ENCODE peak calls at places on chromosomes 4 and X, in five cellular contexts. K is MG63, I is aorta, R is trophoblast cell, J is SJCRH30. H is an unnamed sample.

GRCh38 chr4:48329193-48329592 is 12.1 kb upstream of the SLAIN2 start:
- DNase-seq in J (no peak), K (no peak), R (no peak), I (no peak), H (no peak)

GRCh38 chr4:158722291-158722916 is 792 bp downstream of the PPID start:
- DNase-seq in K (peak; percentile 67), R (no peak), J (peak; percentile 1), I (no peak), H (no peak)

GRCh38 chrX:135520022-135520552 is 373 bp upstream of the INTS6L start:
- DNase-seq in J (no peak), I (no peak), R (no peak), K (no peak), H (no peak)

GRCh38 chr4:68498413-68499007 is 51.2 kb downstream of the TMPRSS11E start:
- DNase-seq in K (peak; percentile 15), I (no peak), J (peak; percentile 44), R (peak; percentile 46), H (peak; percentile 9)

GRCh38 chr4:114791976-114792375 is 193.4 kb downstream of the UGT8 start:
- DNase-seq in J (no peak), I (no peak), K (no peak), R (no peak), H (no peak)

GRCh38 chr4:157004279-157005161 is 32.9 kb upstream of the PDGFC start:
- DNase-seq in R (no peak), J (no peak), K (no peak), I (no peak), H (no peak)

GRCh38 chr4:57501715-57502114 is 391.5 kb upstream of the IGFBP7 start:
- DNase-seq in I (no peak), K (peak; percentile 35), R (peak; percentile 83), J (no peak), H (no peak)

GRCh38 chr4:37890501-37891220 is at the start of gene TBC1D1:
- DNase-seq in J (peak; percentile 52), I (peak; percentile 91), R (peak; percentile 3), K (peak; percentile 7), H (no peak)

GRCh38 chrX:9379697-9380551 is 84.9 kb upstream of the TBL1X start:
- DNase-seq in J (no peak), I (no peak), K (peak; percentile 44), R (no peak), H (no peak)

GRCh38 chr4:19486400-19486799 is 765.3 kb upstream of the SLIT2 start:
- DNase-seq in K (no peak), J (no peak), I (no peak), R (no peak), H (no peak)

GRCh38 chr4:39169426-39169825 is 12.9 kb upstream of the WDR19 start:
- DNase-seq in J (peak; percentile 66), R (no peak), I (no peak), K (no peak), H (no peak)

GRCh38 chrX:12563121-12563520 is 228.1 kb upstream of the PRPS2 start:
- DNase-seq in J (no peak), K (no peak), R (no peak), I (no peak), H (no peak)

GRCh38 chrX:31227250-31227649 is 155.4 kb upstream of the FTHL17 start:
- DNase-seq in I (no peak), J (no peak), R (peak; percentile 42), K (peak; percentile 68), H (peak; percentile 34)

GRCh38 chrX:17397074-17397473 is 22.1 kb downstream of the NHS start:
- DNase-seq in K (no peak), I (no peak), J (no peak), R (no peak), H (no peak)

GRCh38 chrX:276588-277171 is 4.5 kb upstream of the PLCXD1 start:
- DNase-seq in I (peak; percentile 83), J (no peak), K (peak; percentile 8), R (peak; percentile 87), H (no peak)

GRCh38 chrX:102715967-102716366 is 3.7 kb downstream of the GPRASP2 start:
- DNase-seq in I (no peak), R (no peak), J (no peak), K (no peak), H (no peak)

GRCh38 chr4:55028196-55028595 is 97.2 kb downstream of the KDR start:
- DNase-seq in R (no peak), I (no peak), J (no peak), K (no peak), H (no peak)

GRCh38 chr4:55029321-55029720 is 96.1 kb downstream of the KDR start:
- DNase-seq in I (no peak), R (no peak), J (no peak), K (no peak), H (no peak)

GRCh38 chr4:55031158-55031557 is 94.2 kb downstream of the KDR start:
- DNase-seq in J (peak; percentile 28), K (no peak), R (no peak), I (no peak), H (no peak)

GRCh38 chr4:55030606-55031005 is 94.8 kb downstream of the KDR start:
- DNase-seq in I (no peak), K (no peak), J (peak; percentile 22), R (no peak), H (no peak)

DNA sequence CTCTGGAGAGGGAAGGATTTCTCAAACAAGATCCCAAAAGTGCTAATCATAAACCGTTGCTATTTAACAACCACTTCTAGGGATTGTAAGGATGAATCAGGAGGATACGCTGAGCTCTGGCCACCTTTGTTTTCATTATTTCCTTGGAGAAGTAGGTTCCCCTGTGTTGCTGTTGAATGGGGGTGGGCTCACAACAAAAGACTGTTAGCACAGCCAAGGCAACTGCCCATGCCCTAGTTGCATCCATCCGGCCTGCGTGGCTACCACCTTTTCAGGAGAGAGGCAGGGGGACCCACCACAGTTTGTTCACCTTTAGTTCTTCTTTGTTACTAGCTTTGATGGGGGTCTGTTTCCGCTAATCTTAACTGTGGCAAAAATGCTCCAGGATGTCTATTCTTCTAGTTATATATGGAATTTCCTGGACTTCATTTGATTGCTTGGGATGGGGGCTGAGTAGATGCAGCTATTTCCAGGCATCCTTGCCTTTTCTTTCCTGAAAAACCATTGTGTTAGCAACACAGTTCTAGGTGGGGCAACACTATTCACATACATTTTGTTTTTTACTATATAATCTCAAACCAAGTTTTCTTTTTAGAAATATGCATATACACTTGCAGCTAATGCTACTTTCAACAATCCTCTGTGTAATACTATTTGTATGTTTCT is 95.4 kb downstream of the KDR start:
- DNase-seq in J (no peak), I (no peak), R (no peak), K (no peak), H (no peak)
- H3K27me3 ChIP-seq in J (no peaks in the 10 kb centered on the region), I (no peaks in the 10 kb centered on the region), R (no peaks in the 10 kb centered on the region), K (no peaks in the 10 kb centered on the region), H (no peaks in the 10 kb centered on the region)

DNA sequence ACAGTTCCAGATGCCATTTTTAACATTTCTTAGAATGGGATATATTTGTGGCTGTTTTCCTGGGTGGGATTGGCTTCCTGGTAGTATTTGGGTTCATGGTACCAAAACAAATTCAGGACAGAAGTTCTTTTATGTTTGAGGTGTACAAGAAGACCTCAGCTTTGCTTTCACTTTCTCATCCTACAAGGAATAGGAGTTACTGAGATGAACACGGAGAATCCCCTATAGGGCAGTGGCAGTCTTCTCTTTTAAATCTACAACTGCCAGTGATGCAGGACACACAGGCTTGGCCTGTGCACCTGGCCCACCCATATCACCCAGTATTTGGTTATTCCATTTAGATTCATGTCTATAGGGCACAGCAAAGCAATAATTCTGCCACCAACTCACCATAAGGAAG is 35.2 kb downstream of the SLC10A7 start:
- DNase-seq in R (no peak), J (no peak), K (no peak), I (no peak), H (no peak)
- H3K4me3 ChIP-seq in R (no peak overlapping the region), J (no peak overlapping the region), K (no peak overlapping the region), I (no peak overlapping the region), H (no peak overlapping the region)

GRCh38 chr4:7340553-7341433 is 93.9 kb downstream of the PSAPL1 start:
- DNase-seq in J (no peak), K (no peak), R (no peak), I (peak; percentile 32), H (no peak)
- H3K27me3 ChIP-seq in J (no peaks in the 10 kb centered on the region), K (no peaks in the 10 kb centered on the region), R (no peaks in the 10 kb centered on the region), I (no peaks in the 10 kb centered on the region), H (no peaks in the 10 kb centered on the region)

GRCh38 chr4:40626183-40626990 is 3.3 kb downstream of the RBM47 start:
- DNase-seq in I (no peak), J (no peak), K (no peak), R (no peak), H (no peak)

GRCh38 chr4:40630335-40631021 is 814 bp upstream of the RBM47 start:
- DNase-seq in J (no peak), K (no peak), R (peak; percentile 83), I (no peak), H (no peak)

GRCh38 chr4:40628888-40629287 is 776 bp downstream of the RBM47 start:
- DNase-seq in K (no peak), R (no peak), J (no peak), I (no peak), H (no peak)

GRCh38 chr4:40629401-40630334 is at the start of gene RBM47:
- DNase-seq in R (peak; percentile 92), K (peak; percentile 51), J (no peak), I (peak; percentile 87), H (no peak)

GRCh38 chr4:40627540-40627939 is 2.1 kb downstream of the RBM47 start:
- DNase-seq in K (no peak), I (no peak), J (no peak), R (no peak), H (no peak)
- H3K4me3 ChIP-seq in K (no peak overlapping the region), I (no peak overlapping the region), J (no peak overlapping the region), R (no peak overlapping the region), H (no peak overlapping the region)

GRCh38 chr4:84677093-84677492 is 94.2 kb downstream of the CDS1 start:
- DNase-seq in K (no peak), J (peak; percentile 19), I (no peak), R (no peak), H (no peak)

GRCh38 chr4:84666444-84666843 is 83.5 kb downstream of the CDS1 start:
- DNase-seq in J (no peak), K (no peak), R (no peak), I (no peak), H (no peak)

GRCh38 chr4:84669201-84669600 is 86.3 kb downstream of the CDS1 start:
- DNase-seq in R (no peak), I (no peak), K (no peak), J (no peak), H (no peak)

GRCh38 chr4:84673475-84674230 is 90.7 kb downstream of the CDS1 start:
- DNase-seq in K (no peak), I (no peak), J (no peak), R (no peak), H (peak; percentile 59)

GRCh38 chr4:84672177-84672576 is 89.2 kb downstream of the CDS1 start:
- DNase-seq in K (no peak), I (no peak), R (no peak), J (no peak), H (no peak)
- H3K27me3 ChIP-seq in K (no peaks in the 10 kb centered on the region), I (no peaks in the 10 kb centered on the region), R (no peaks in the 10 kb centered on the region), J (no peaks in the 10 kb centered on the region), H (no peaks in the 10 kb centered on the region)

GRCh38 chrX:108731144-108731543 is 5.2 kb downstream of the IRS4 start:
- DNase-seq in K (no peak), J (no peak), R (no peak), I (no peak), H (no peak)
- H3K4me3 ChIP-seq in K (no peak overlapping the region), J (no peak overlapping the region), R (no peak overlapping the region), I (no peak overlapping the region), H (no peak overlapping the region)

H was measured in BJ.